ENCODE peak calls at places on chromosomes 16 and 17, in nine cellular contexts. X is activated CD8-positive, alpha-beta memory T cell treated with anti-CD3 and anti-CD28 coated beads for 4 hours; O is cardiac muscle cell; C is left lung; P is NCI-H1105 treated with DMSO at 0.1 percent for 48 hours; R is Karpas-422; D is left cardiac atrium; G is Caco-2; N is activated T-cell treated with anti-CD3 and anti-CD28 coated beads, Interleukin-2, amount 50 U/mL, for 24 hours. V is an unnamed sample.

GRCh38 chr17:73247728-73248127 is 14.0 kb downstream of the CPSF4L start:
- DNase-seq in G (no peak), X (no peak), N (no peak), P (no peak), D (no peak), O (no peak), C (no peak), R (no peak), V (peak)

GRCh38 chr16:11064846-11065245 is 120.5 kb downstream of the CLEC16A start:
- DNase-seq in O (no peak), C (no peak), D (no peak), N (no peak), X (no peak), P (no peak), G (no peak), R (no peak), V (no peak)

GRCh38 chr17:2982854-2983636 is 80.4 kb downstream of the OR1D5 start:
- DNase-seq in P (no peak), C (peak), G (no peak), R (no peak), O (no peak), D (peak), X (no peak), N (no peak), V (peak)

GRCh38 chr17:63983326-63983725 is 10.6 kb upstream of the SCN4A start:
- DNase-seq in G (no peak), X (no peak), O (no peak), D (peak), P (no peak), R (no peak), N (no peak), C (no peak), V (no peak)

GRCh38 chr16:86530251-86531192 is 20.2 kb downstream of the FOXF1 start:
- DNase-seq in C (no peak), N (no peak), G (no peak), D (no peak), P (no peak), O (no peak), X (no peak), R (no peak), V (no peak)

GRCh38 chr17:80129006-80129565 is 17.8 kb downstream of the EIF4A3 start:
- DNase-seq in O (no peak), G (peak), C (no peak), D (no peak), P (no peak), X (no peak), R (no peak), N (no peak), V (no peak)

GRCh38 chr16:17403859-17404545 is 66.8 kb downstream of the XYLT1 start:
- DNase-seq in N (no peak), X (no peak), D (no peak), P (no peak), C (no peak), R (no peak), O (no peak), G (no peak), V (no peak)

GRCh38 chr17:44602390-44602789 is 45.1 kb downstream of the FZD2 start:
- DNase-seq in D (no peak), O (no peak), N (no peak), X (no peak), G (no peak), R (no peak), P (peak), C (no peak), V (no peak)

GRCh38 chr17:902463-902862 is 77.1 kb downstream of the NXN start:
- DNase-seq in C (no peak), O (no peak), G (no peak), X (no peak), R (no peak), P (no peak), D (no peak), N (no peak), V (no peak)

GRCh38 chr16:69315486-69316311 is 4.5 kb downstream of the VPS4A start:
- DNase-seq in G (peak), D (no peak), X (no peak), O (no peak), C (no peak), N (peak), P (no peak), R (no peak), V (no peak)